ENCODE peak calls at places on chromosomes 1 and 21, in ten cellular contexts. W, F, H, K, J, B, S, X, A and U are unnamed samples.

GRCh38 chr1:89633745-89634625 is 1.1 kb downstream of the LRRC8C start:
- DNase-seq in W (peak; percentile 6), F (peak; percentile 8), H (peak; percentile 47), K (peak; percentile 40), J (peak; percentile 19), B (peak; percentile 49), S (peak; percentile 31), X (no peak), A (no peak), U (peak; percentile 51)

GRCh38 chr1:29304025-29304684 is 67.8 kb downstream of the PTPRU start:
- DNase-seq in W (no peak), F (no peak), H (no peak), K (no peak), J (no peak), B (no peak), S (no peak), X (no peak), A (no peak), U (no peak)

GRCh38 chr1:21322681-21323016 is 32.4 kb upstream of the ECE1 start:
- DNase-seq in W (no peak), F (no peak), H (no peak), K (no peak), J (no peak), B (no peak), S (no peak), X (no peak), A (no peak), U (no peak)

GRCh38 chr1:149888160-149888998 is 11.0 kb upstream of the BOLA1 start:
- DNase-seq in W (peak; percentile 92), F (peak; percentile 76), H (peak; percentile 92), K (peak; percentile 74), J (peak; percentile 81), B (peak; percentile 94), S (peak; percentile 83), X (peak; percentile 96), A (peak; percentile 87), U (peak; percentile 94)

GRCh38 chr1:111777301-111777700 is 21.6 kb downstream of the DDX20 start:
- DNase-seq in W (no peak), F (no peak), H (no peak), K (no peak), J (no peak), B (no peak), S (no peak), X (no peak), A (no peak), U (no peak)

GRCh38 chr1:174768516-174768915 is 231.2 kb upstream of the CACYBP start:
- DNase-seq in W (no peak), F (no peak), H (no peak), K (no peak), J (no peak), B (no peak), S (no peak), X (no peak), A (no peak), U (no peak)

GRCh38 chr1:243924188-243924587 is 74.1 kb upstream of the AKT3 start:
- DNase-seq in W (no peak), F (no peak), H (no peak), K (peak; percentile 62), J (no peak), B (peak; percentile 55), S (peak; percentile 81), X (no peak), A (no peak), U (peak; percentile 49)

GRCh38 chr1:154483941-154484803 is 17.8 kb upstream of the TDRD10 start:
- DNase-seq in W (no peak), F (no peak), H (no peak), K (peak; percentile 87), J (no peak), B (peak; percentile 83), S (no peak), X (no peak), A (no peak), U (peak; percentile 71)

GRCh38 chr21:35399002-35399401 is 349.9 kb upstream of the RUNX1 start:
- DNase-seq in W (no peak), F (no peak), H (no peak), K (no peak), J (no peak), B (no peak), S (no peak), X (no peak), A (no peak), U (peak; percentile 41)

GRCh38 chr1:155650231-155650757 is 38.3 kb downstream of the YY1AP1 start:
- DNase-seq in W (no peak), F (no peak), H (no peak), K (peak; percentile 16), J (no peak), B (peak; percentile 12), S (no peak), X (no peak), A (no peak), U (no peak)

GRCh38 chr1:70156529-70157120 is 48.8 kb downstream of the LRRC40 start:
- DNase-seq in W (no peak), F (no peak), H (no peak), K (peak; percentile 65), J (no peak), B (peak; percentile 9), S (no peak), X (no peak), A (no peak), U (no peak)

GRCh38 chr1:218823291-218823900 is 350.3 kb upstream of the LYPLAL1 start:
- DNase-seq in W (no peak), F (no peak), H (no peak), K (peak; percentile 55), J (no peak), B (peak; percentile 97), S (peak; percentile 87), X (no peak), A (no peak), U (peak; percentile 93)

GRCh38 chr1:52905376-52905698 is 16.2 kb downstream of the ECHDC2 start:
- DNase-seq in W (no peak), F (no peak), H (no peak), K (no peak), J (no peak), B (no peak), S (no peak), X (no peak), A (no peak), U (no peak)

GRCh38 chr1:53047737-53048344 is 14.2 kb upstream of the PODN start:
- DNase-seq in W (no peak), F (no peak), H (no peak), K (peak; percentile 89), J (no peak), B (peak; percentile 73), S (peak; percentile 50), X (no peak), A (no peak), U (peak; percentile 88)

GRCh38 chr1:3440282-3440681 is 14.2 kb upstream of the ARHGEF16 start:
- DNase-seq in W (no peak), F (no peak), H (no peak), K (no peak), J (no peak), B (no peak), S (no peak), X (no peak), A (no peak), U (no peak)

GRCh38 chr1:219442575-219442974 is 170.3 kb downstream of the ZC3H11B start:
- DNase-seq in W (no peak), F (no peak), H (no peak), K (no peak), J (no peak), B (no peak), S (no peak), X (no peak), A (no peak), U (peak; percentile 33)

GRCh38 chr1:63299387-63299786 is 23.0 kb upstream of the FOXD3 start:
- DNase-seq in W (no peak), F (no peak), H (no peak), K (no peak), J (no peak), B (no peak), S (no peak), X (no peak), A (no peak), U (no peak)